ENCODE peak calls at places on chromosomes 1 and 21, in four cellular contexts. B, Z, M and N are unnamed samples.

GRCh38 chr1:24727490-24728214 is 17.6 kb upstream of the CLIC4 start:
- DNase-seq in B (no peak), Z (peak), M (peak), N (peak)

GRCh38 chr1:189646066-189646465 is 831.6 kb downstream of the BRINP3 start:
- DNase-seq in B (no peak), Z (no peak), M (no peak), N (no peak)

GRCh38 chr1:27522148-27522859 is 32.3 kb upstream of the WASF2 start:
- DNase-seq in B (no peak), Z (no peak), M (no peak), N (peak)

GRCh38 chr1:203264052-203264501 is 34.6 kb upstream of the CHIT1 start:
- DNase-seq in B (no peak), Z (no peak), M (peak), N (no peak)

GRCh38 chr1:26449868-26450267 is 17.7 kb downstream of the DHDDS start:
- DNase-seq in B (no peak), Z (no peak), M (no peak), N (no peak)

GRCh38 chr1:225580180-225581099 is 72.5 kb downstream of the ENAH start:
- DNase-seq in B (no peak), Z (no peak), M (no peak), N (no peak)

GRCh38 chr1:2981388-2981787 is 39.9 kb upstream of the ACTRT2 start:
- DNase-seq in B (no peak), Z (no peak), M (no peak), N (no peak)

GRCh38 chr1:109807822-109808680 is 44.3 kb upstream of the EPS8L3 start:
- DNase-seq in B (no peak), Z (no peak), M (no peak), N (no peak)

GRCh38 chr1:40243371-40243770 is 4.4 kb upstream of the TMCO2 start:
- DNase-seq in B (no peak), Z (no peak), M (no peak), N (no peak)

GRCh38 chr1:192795913-192796312 is 12.9 kb upstream of the RGS2 start:
- DNase-seq in B (no peak), Z (no peak), M (no peak), N (no peak)

GRCh38 chr21:44531606-44532128 is 8.3 kb downstream of the KRTAP10-1 start:
- DNase-seq in B (no peak), Z (peak), M (peak), N (no peak)

GRCh38 chr1:215344534-215344933 is 222.6 kb upstream of the KCTD3 start:
- DNase-seq in B (no peak), Z (no peak), M (no peak), N (no peak)

GRCh38 chr1:21337459-21337930 is 47.2 kb upstream of the ECE1 start:
- DNase-seq in B (no peak), Z (no peak), M (no peak), N (no peak)

GRCh38 chr1:212928323-212929281 is 21.7 kb upstream of the VASH2 start:
- DNase-seq in B (no peak), Z (no peak), M (no peak), N (no peak)

GRCh38 chr1:84737572-84737971 is 47.3 kb upstream of the SSX2IP start:
- DNase-seq in B (no peak), Z (no peak), M (peak), N (no peak)

GRCh38 chr1:40308036-40308727 is 8.9 kb downstream of the COL9A2 start:
- DNase-seq in B (no peak), Z (no peak), M (no peak), N (no peak)

GRCh38 chr1:210360852-210361477 is 32.3 kb downstream of the HHAT start:
- DNase-seq in B (no peak), Z (no peak), M (no peak), N (no peak)

GRCh38 chr1:119587328-119587727 is 60.7 kb downstream of the ZNF697 start:
- DNase-seq in B (no peak), Z (no peak), M (no peak), N (no peak)

GRCh38 chr1:112513112-112513870 is 4.5 kb downstream of the WNT2B start:
- DNase-seq in B (no peak), Z (no peak), M (no peak), N (no peak)

GRCh38 chr1:211699059-211699458 is 23.6 kb upstream of the NEK2 start:
- DNase-seq in B (no peak), Z (no peak), M (no peak), N (no peak)

GRCh38 chr21:15009964-15010363 is 54.8 kb downstream of the NRIP1 start:
- DNase-seq in B (no peak), Z (no peak), M (no peak), N (no peak)

GRCh38 chr1:94314222-94314858 is 77.0 kb upstream of the ARHGAP29 start:
- DNase-seq in B (no peak), Z (no peak), M (no peak), N (no peak)

GRCh38 chr1:201468844-201469644 is at the start of gene PHLDA3:
- DNase-seq in B (no peak), Z (peak), M (peak), N (peak)

GRCh38 chr1:224092601-224093000 is 21.3 kb upstream of the FBXO28 start:
- DNase-seq in B (no peak), Z (no peak), M (no peak), N (no peak)

GRCh38 chr1:231147896-231148295 is 14.0 kb upstream of the TRIM67 start:
- DNase-seq in B (no peak), Z (no peak), M (no peak), N (no peak)

GRCh38 chr1:186865861-186866260 is 37.1 kb downstream of the PLA2G4A start:
- DNase-seq in B (no peak), Z (no peak), M (no peak), N (no peak)

GRCh38 chr21:22842875-22843274 is 1844.7 kb downstream of the NCAM2 start:
- DNase-seq in B (no peak), Z (no peak), M (no peak), N (no peak)

GRCh38 chr1:180580237-180580636 is 21.5 kb downstream of the OVAAL start:
- DNase-seq in B (no peak), Z (peak), M (no peak), N (peak)

GRCh38 chr1:192751260-192751659 is 57.6 kb upstream of the RGS2 start:
- DNase-seq in B (no peak), Z (no peak), M (no peak), N (no peak)

GRCh38 chr1:17661546-17662157 is 93.5 kb upstream of the ACTL8 start:
- DNase-seq in B (no peak), Z (peak), M (peak), N (peak)

GRCh38 chr1:101884621-101885020 is 112.1 kb downstream of the OLFM3 start:
- DNase-seq in B (no peak), Z (no peak), M (no peak), N (no peak)

GRCh38 chr1:186089938-186090337 is 285.1 kb downstream of the TPR start:
- DNase-seq in B (no peak), Z (no peak), M (no peak), N (no peak)

GRCh38 chr1:55870076-55870475 is 654.9 kb upstream of the USP24 start:
- DNase-seq in B (no peak), Z (no peak), M (no peak), N (no peak)

GRCh38 chr1:104084380-104084779 is 334.7 kb downstream of the AMY1C start:
- DNase-seq in B (no peak), Z (no peak), M (no peak), N (no peak)

GRCh38 chr21:33490991-33491372 is 534 bp downstream of the DNAJC28 start:
- DNase-seq in B (no peak), Z (no peak), M (no peak), N (no peak)

GRCh38 chr1:28395181-28395580 is 25.6 kb downstream of the PHACTR4 start:
- DNase-seq in B (no peak), Z (no peak), M (no peak), N (no peak)

GRCh38 chr1:153626929-153627796 is at the start of gene S100A13:
- DNase-seq in B (no peak), Z (peak), M (peak), N (peak)

GRCh38 chr1:220819627-220820026 is 32.9 kb downstream of the MTARC1 start:
- DNase-seq in B (no peak), Z (no peak), M (no peak), N (no peak)

GRCh38 chr1:153985984-153986761 is at the start of gene RAB13:
- DNase-seq in B (no peak), Z (peak), M (peak), N (peak)

GRCh38 chr1:219858980-219859379 is 69.4 kb downstream of the SLC30A10 start:
- DNase-seq in B (no peak), Z (no peak), M (no peak), N (no peak)

GRCh38 chr1:18927082-18927653 is 24.8 kb upstream of the ALDH4A1 start:
- DNase-seq in B (no peak), Z (no peak), M (no peak), N (no peak)

GRCh38 chr1:18927654-18928272 is 25.4 kb upstream of the ALDH4A1 start:
- DNase-seq in B (no peak), Z (no peak), M (no peak), N (no peak)

GRCh38 chr1:18928985-18929384 is 26.6 kb upstream of the ALDH4A1 start:
- DNase-seq in B (no peak), Z (no peak), M (no peak), N (no peak)

GRCh38 chr1:18928406-18928805 is 26.1 kb upstream of the ALDH4A1 start:
- DNase-seq in B (no peak), Z (no peak), M (no peak), N (no peak)

GRCh38 chr1:18926315-18927081 is 24.1 kb upstream of the ALDH4A1 start:
- DNase-seq in B (peak), Z (peak), M (peak), N (no peak)
- TF ChIP-seq POLR2A in B (no peak), Z (no peak), M (no peak), N (no peak)

GRCh38 chr21:36747114-36747814 is 48.3 kb downstream of the SIM2 start:
- DNase-seq in B (no peak), Z (peak), M (no peak), N (no peak)

GRCh38 chr21:36750579-36750959 is 51.7 kb downstream of the SIM2 start:
- DNase-seq in B (no peak), Z (no peak), M (no peak), N (no peak)

GRCh38 chr21:36745459-36745858 is 46.5 kb downstream of the SIM2 start:
- DNase-seq in B (no peak), Z (no peak), M (no peak), N (no peak)

GRCh38 chr21:36749935-36750578 is 51.1 kb downstream of the SIM2 start:
- DNase-seq in B (no peak), Z (no peak), M (no peak), N (no peak)

GRCh38 chr21:36747815-36748381 is 49.0 kb downstream of the SIM2 start:
- DNase-seq in B (no peak), Z (peak), M (no peak), N (no peak)
- TF ChIP-seq CTCF in B (no peak), Z (no peak), M (no peak), N (no peak)

DNA sequence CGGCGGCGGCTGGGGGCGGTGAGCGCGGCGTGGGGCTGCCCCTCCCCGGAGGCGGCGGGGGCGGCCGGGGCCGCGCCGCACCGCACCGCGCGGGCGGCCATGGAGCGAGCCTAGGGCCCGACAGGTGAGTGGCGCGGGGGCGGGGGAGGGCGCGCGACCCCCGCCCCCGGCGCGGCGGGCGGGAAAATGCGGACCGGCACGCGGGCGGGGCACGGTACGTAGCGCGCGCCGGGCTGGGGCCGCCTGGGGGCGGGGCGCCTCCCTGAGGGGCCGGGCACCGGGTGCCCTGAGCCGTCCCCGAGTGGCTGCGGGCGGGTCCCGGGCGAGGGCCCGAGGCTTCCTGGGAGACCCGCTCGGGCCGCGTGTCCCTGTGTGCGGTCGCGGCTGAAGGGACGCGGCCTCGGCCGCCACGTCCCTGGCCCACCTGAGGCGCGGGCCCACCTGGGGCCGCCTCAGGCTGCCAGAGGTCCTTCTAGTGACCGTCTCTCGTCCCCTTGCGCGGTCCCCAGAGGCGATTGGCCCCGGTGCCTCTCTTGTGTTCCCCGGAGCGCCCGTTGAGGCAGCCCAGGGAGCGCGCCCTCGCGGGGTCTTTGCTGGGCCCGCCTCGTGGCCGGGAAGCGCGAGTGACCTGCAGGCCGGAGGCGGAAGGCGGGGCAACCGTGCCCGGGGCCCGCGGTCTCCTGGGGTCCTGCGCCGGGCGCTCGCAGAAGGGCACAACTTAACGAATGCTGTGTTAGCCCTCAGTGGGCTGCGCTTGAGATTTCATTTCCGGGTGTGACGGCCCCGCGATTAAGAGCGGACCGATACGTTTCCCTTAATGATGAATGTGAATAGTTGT is 500 bp downstream of the FAM20B start:
- DNase-seq in B (no peak), Z (peak), M (peak), N (peak)
- TF ChIP-seq POLR2A in B (no peak), Z (peak), M (peak), N (no peak)

DNA sequence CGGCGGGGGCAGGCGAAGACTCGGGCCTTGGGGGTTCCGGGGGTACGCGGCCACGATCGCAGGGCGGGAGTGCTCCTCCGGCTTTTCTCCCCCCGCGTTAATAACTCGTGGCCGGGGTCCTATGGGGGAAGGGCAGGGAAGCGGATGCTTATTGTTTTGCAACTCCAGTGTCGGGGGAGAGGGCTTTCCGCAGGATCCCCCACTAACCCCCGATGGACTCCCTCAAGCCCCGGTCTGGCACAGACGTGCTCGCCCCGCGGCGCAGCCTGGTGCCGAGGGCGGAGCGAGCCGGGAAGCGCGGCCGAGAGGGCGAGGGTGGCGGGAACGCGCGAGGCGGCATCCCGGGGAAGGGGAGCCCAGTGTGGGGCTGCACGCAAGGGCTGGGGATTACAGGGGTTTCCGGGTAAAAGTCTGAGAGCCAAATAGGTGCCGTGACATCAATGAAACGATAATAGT is 717 bp downstream of the UCK2 start:
- DNase-seq in B (no peak), Z (peak), M (peak), N (no peak)
- TF ChIP-seq CTCF in B (no peak), Z (no peak), M (no peak), N (no peak)

GRCh38 chr1:33348676-33349080 is 27.8 kb upstream of the A3GALT2 start:
- DNase-seq in B (no peak), Z (no peak), M (no peak), N (no peak)

GRCh38 chr1:33348194-33348593 is 27.3 kb upstream of the A3GALT2 start:
- DNase-seq in B (no peak), Z (no peak), M (peak), N (no peak)

GRCh38 chr1:33346921-33347649 is 26.2 kb upstream of the A3GALT2 start:
- DNase-seq in B (no peak), Z (peak), M (peak), N (no peak)

GRCh38 chr1:33349081-33349759 is 28.3 kb upstream of the A3GALT2 start:
- DNase-seq in B (no peak), Z (peak), M (peak), N (no peak)

DNA sequence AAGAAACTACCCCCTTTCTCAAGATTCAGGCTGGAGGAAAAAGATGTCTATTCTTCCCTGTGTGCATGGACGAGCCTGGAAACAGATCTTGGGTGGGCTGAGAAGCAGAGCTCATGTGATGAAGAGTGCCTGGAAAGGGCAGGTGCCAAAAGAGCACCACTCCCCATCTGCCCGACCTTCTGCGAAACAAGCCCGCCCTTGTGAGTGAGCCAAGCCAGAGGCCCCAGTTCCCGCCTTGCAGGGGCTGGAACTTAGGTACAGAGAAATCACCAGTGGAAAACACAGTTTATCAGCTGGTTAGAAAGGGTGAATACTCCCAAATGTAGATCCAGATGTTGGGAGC is 26.7 kb upstream of the A3GALT2 start:
- DNase-seq in B (no peak), Z (peak), M (peak), N (no peak)
- TF ChIP-seq POLR2A in B (no peak), Z (no peak), M (no peak), N (no peak)

GRCh38 chr1:156399355-156400125 is 30.5 kb downstream of the RHBG start:
- DNase-seq in B (no peak), Z (no peak), M (no peak), N (no peak)
- TF ChIP-seq CTCF in B (no peak), Z (no peak), M (no peak), N (no peak)

GRCh38 chr21:25566645-25567044 is 40.6 kb downstream of the MRPL39 start:
- DNase-seq in B (no peak), Z (no peak), M (no peak), N (no peak)
- TF ChIP-seq POLR2A in B (no peak), Z (no peak), M (no peak), N (no peak)

DNA sequence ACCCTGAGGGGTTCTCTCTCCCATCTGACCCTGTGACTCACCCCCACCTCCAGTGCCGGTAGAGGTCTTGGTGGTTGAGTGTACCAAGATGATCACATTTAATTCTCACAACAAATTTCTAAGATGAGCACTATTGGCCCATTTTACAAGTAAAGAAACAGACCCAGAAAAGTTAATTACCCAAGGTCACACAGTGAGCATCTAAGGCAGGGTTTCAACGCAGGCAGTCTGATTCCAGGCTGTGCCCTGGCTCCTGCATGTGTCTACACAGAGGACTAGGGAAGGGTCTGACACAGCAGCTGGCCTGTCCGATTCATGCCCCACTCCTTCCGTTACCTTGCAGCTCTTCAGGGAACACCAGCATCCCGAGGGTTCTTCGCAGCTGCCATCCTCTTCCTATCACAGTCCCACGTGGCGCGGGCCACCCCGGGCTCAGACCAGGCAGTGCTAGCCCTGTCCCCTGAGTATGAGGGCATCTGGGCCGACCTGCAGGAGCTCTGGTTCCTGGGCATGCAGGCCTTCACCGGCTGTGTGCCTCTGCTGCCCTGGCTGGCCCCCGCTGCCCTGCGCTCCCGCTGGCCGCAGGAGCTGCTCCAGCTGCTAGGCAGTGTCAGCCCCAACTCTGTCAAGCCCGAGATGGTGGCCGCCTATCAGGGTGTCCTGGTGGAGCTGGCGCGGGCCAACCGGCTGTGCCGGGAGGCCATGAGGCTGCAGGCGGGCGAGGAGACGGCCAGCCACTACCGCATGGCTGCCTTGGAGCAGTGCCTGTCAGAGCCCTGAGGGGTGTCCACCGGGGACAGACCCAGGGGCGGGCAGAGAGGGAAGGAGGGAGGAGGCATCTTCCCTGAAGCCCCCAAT is 7.5 kb downstream of the NCDN start:
- DNase-seq in B (no peak), Z (no peak), M (no peak), N (no peak)
- TF ChIP-seq CTCF in B (no peak), Z (no peak), M (no peak), N (no peak)